ENCODE peak calls at places on chromosomes 16 and 17, in six cellular contexts. T, R, N, C, F and S are unnamed samples. For H3K4me1, the result is how much of the 10 kb centered on the place peaks cover.

GRCh38 chr17:33521784-33522183 is 228.7 kb upstream of the ASIC2 start:
- DNase-seq in F (no peak), R (no peak), C (no peak), N (no peak), T (no peak), S (no peak)

GRCh38 chr16:30660424-30661251 is 2.4 kb downstream of the FBRS start:
- DNase-seq in C (no peak), R (peak), T (no peak), N (peak), F (no peak), S (no peak)

GRCh38 chr17:38886643-38887010 is 16.8 kb downstream of the LASP1 start:
- DNase-seq in N (no peak), T (no peak), F (no peak), R (no peak), C (no peak), S (no peak)

GRCh38 chr16:25838724-25839186 is 147.0 kb downstream of the HS3ST4 start:
- DNase-seq in R (peak), C (no peak), N (peak), F (no peak), T (no peak), S (peak)

GRCh38 chr16:1152651-1153259 is at the start of gene CACNA1H:
- DNase-seq in C (peak), F (no peak), N (no peak), T (no peak), R (no peak), S (no peak)

GRCh38 chr16:65833171-65833871 is 533.2 kb upstream of the CDH5 start:
- DNase-seq in C (no peak), R (peak), T (no peak), N (peak), F (no peak), S (no peak)

GRCh38 chr17:59254742-59255141 is 34.4 kb downstream of the GDPD1 start:
- DNase-seq in N (no peak), C (no peak), R (no peak), F (no peak), T (no peak), S (no peak)

GRCh38 chr17:83133302-83134121 is 54.1 kb downstream of the METRNL start:
- DNase-seq in N (no peak), F (no peak), C (no peak), T (no peak), R (no peak), S (no peak)

GRCh38 chr17:55852734-55853133 is 101.9 kb downstream of the PCTP start:
- DNase-seq in N (no peak), F (no peak), C (no peak), T (no peak), R (no peak), S (no peak)

GRCh38 chr17:17580662-17581470 is 10.6 kb downstream of the PEMT start:
- DNase-seq in R (no peak), F (no peak), N (peak), C (no peak), T (no peak), S (no peak)

GRCh38 chr17:35890774-35891155 is 10.6 kb upstream of the CCL5 start:
- DNase-seq in C (no peak), R (no peak), N (no peak), T (peak), F (peak), S (no peak)

GRCh38 chr16:72974142-72974769 is 73.7 kb downstream of the ZFHX3 start:
- DNase-seq in C (no peak), T (no peak), F (peak), R (no peak), N (no peak), S (no peak)

GRCh38 chr16:84513111-84514065 is 8.9 kb upstream of the MEAK7 start:
- DNase-seq in T (no peak), N (peak), F (no peak), C (no peak), R (no peak), S (peak)

GRCh38 chr17:64262125-64262421 is 987 bp downstream of the TEX2 start:
- DNase-seq in T (no peak), C (no peak), N (no peak), F (no peak), R (no peak), S (no peak)

GRCh38 chr16:31569360-31569717 is 41.6 kb downstream of the AHSP start:
- DNase-seq in C (no peak), N (no peak), R (no peak), T (no peak), F (no peak), S (no peak)

GRCh38 chr17:55689672-55690071 is 33.0 kb downstream of the TMEM100 start:
- DNase-seq in F (no peak), R (no peak), C (no peak), T (no peak), N (no peak), S (no peak)

GRCh38 chr16:64412578-64413280 is 709.1 kb downstream of the CDH11 start:
- DNase-seq in N (peak), C (no peak), T (no peak), R (peak), F (no peak), S (no peak)

GRCh38 chr16:47578573-47578972 is 117.4 kb downstream of the PHKB start:
- DNase-seq in N (no peak), R (peak), F (no peak), C (no peak), T (no peak), S (no peak)

GRCh38 chr16:86261379-86261778 is 248.9 kb upstream of the FOXF1 start:
- DNase-seq in T (no peak), R (peak), C (no peak), F (no peak), N (peak), S (no peak)

GRCh38 chr17:42403150-42403549 is 14.9 kb upstream of the STAT3 start:
- DNase-seq in C (no peak), N (no peak), T (no peak), R (no peak), F (peak), S (no peak)

GRCh38 chr16:75565640-75566039 is 539 bp upstream of the GABARAPL2 start:
- DNase-seq in N (no peak), R (no peak), C (no peak), F (no peak), T (no peak), S (no peak)

GRCh38 chr16:24771779-24772157 is 42.3 kb downstream of the TNRC6A start:
- DNase-seq in N (peak), F (no peak), T (no peak), C (no peak), R (no peak), S (no peak)

GRCh38 chr17:79855331-79856124 is 16.3 kb upstream of the CBX4 start:
- DNase-seq in F (no peak), R (no peak), T (no peak), C (no peak), N (no peak), S (peak)

GRCh38 chr16:70460737-70461261 is 6.4 kb downstream of the FCSK start:
- DNase-seq in N (peak), R (no peak), C (no peak), F (no peak), T (no peak), S (no peak)

GRCh38 chr17:3475812-3476686 is at the start of gene ASPA:
- DNase-seq in R (peak), N (no peak), C (no peak), F (no peak), T (no peak), S (peak)

DNA sequence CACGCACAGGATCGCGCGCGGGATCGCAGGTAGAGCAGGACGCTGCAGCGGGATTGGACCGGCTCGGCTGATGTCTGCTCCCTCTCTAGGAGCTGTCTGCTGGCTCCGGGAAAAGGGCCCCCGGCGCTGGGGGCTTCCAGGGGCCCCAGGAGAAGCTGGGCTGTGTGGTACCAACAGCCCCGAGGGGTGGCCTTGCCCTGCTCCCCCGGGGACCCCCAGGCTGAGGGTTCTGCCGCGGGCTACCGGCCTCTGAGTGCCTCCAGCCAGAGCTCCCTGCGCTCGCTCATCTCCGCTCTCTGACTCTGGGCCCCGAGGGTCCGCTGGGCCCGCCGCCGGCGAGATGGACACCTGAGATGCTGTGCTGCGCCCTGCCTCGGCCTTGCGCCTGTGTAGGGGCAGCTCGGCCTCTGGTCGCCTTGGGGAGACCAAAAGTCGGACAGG is 1.4 kb upstream of the PAQR4 start:
- DNase-seq in C (no peak), R (no peak), F (no peak), N (no peak), T (no peak), S (no peak)
- H3K4me1 ChIP-seq in C (under half), R (half or more), F (half or more), N (half or more), T (under half), S (under half)

GRCh38 chr16:53041196-53041977 is 11.3 kb downstream of the CHD9NB start:
- DNase-seq in N (peak), C (peak), R (peak), T (no peak), F (peak), S (no peak)
- H3K27ac ChIP-seq in N (peak), C (peak), R (peak), T (peak), F (peak), S (no peak)

GRCh38 chr17:81960130-81960958 is 643 bp downstream of the NOTUM start:
- DNase-seq in R (no peak), F (no peak), N (no peak), T (no peak), C (no peak), S (no peak)

GRCh38 chr17:81961554-81962498 is 839 bp upstream of the NOTUM start:
- DNase-seq in N (no peak), F (no peak), T (no peak), C (no peak), R (no peak), S (no peak)

GRCh38 chr17:81959362-81960129 is 1.4 kb downstream of the NOTUM start:
- DNase-seq in N (peak), R (peak), F (peak), C (peak), T (peak), S (peak)

GRCh38 chr17:81962499-81963441 is 1.8 kb upstream of the NOTUM start:
- DNase-seq in F (no peak), C (no peak), R (no peak), N (no peak), T (no peak), S (no peak)

DNA sequence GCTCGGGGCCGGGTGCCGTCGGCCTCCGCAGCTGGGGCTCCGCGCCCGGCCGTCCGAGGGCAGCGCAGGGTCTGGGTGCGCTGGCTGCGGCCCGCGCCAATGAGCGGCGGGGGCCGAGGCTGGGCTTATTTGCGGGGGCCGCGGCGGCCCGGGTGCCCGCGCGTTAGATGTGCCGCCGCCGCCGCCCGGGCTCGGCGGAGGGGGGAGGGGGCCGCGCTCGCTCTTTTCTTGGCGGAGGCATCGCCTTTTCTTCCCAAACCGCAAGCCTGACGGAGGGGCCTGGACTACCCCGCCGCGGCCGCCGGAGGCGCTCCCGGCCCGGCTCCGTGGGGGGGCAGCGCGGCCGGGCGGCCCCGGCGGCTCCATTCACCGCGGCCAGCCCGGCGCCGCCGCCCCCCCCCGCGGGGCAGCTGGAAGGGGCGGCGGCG is at the start of gene NOTUM:
- DNase-seq in F (no peak), R (no peak), N (peak), C (no peak), T (no peak), S (peak)
- H3K4me3 ChIP-seq in F (peak), R (no peak), N (peak), C (peak), T (peak), S (peak)

GRCh38 chr17:6496636-6497441 is 52.6 kb downstream of the PIMREG start:
- DNase-seq in F (no peak), T (no peak), N (no peak), C (no peak), R (no peak), S (no peak)
- H3K4me1 ChIP-seq in F (under half), T (under half), N (under half), C (under half), R (under half), S (under half)

DNA sequence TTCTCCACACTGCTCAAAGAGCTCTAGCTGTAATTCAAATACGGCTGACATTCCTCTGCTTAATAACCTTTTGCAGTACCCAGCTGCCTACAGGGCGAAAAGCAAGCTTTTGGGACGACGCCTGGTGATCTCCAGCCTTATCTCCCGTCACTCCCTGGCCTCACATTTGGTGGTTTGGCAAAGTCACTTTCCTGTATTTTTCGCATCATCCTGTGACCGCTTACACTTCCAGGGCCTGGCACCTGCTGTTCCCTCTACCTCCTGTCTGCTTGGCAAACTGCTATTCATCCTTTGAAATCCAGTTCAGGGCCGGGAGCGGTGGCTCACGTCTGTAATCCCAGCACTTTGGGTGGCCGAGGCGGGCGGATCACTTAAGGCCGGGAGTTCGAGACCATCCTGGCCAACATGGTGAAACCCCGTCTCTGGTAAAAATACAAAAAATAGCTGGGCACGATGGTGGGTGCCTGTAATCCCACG is 2.7 kb upstream of the BHLHA9 start:
- DNase-seq in N (no peak), F (peak), C (no peak), R (no peak), T (no peak), S (no peak)
- H3K27ac ChIP-seq in N (no peak), F (peak), C (peak), R (no peak), T (peak), S (peak)

GRCh38 chr16:57696240-57696639 is 1.6 kb downstream of the DRC7 start:
- DNase-seq in N (no peak), T (no peak), R (no peak), C (no peak), F (no peak), S (no peak)

GRCh38 chr16:57694191-57694555 is 433 bp upstream of the DRC7 start:
- DNase-seq in C (no peak), F (peak), N (no peak), R (no peak), T (no peak), S (no peak)

GRCh38 chr16:57693539-57693938 is 1.1 kb upstream of the DRC7 start:
- DNase-seq in R (no peak), T (no peak), N (no peak), F (no peak), C (no peak), S (no peak)

GRCh38 chr16:57694556-57695377 is at the start of gene DRC7:
- DNase-seq in R (peak), F (peak), C (no peak), N (peak), T (peak), S (no peak)

GRCh38 chr16:57695378-57696054 is 910 bp downstream of the DRC7 start:
- DNase-seq in F (no peak), R (no peak), C (no peak), N (no peak), T (no peak), S (no peak)
- H3K4me3 ChIP-seq in F (no peak), R (no peak), C (no peak), N (no peak), T (no peak), S (no peak)

DNA sequence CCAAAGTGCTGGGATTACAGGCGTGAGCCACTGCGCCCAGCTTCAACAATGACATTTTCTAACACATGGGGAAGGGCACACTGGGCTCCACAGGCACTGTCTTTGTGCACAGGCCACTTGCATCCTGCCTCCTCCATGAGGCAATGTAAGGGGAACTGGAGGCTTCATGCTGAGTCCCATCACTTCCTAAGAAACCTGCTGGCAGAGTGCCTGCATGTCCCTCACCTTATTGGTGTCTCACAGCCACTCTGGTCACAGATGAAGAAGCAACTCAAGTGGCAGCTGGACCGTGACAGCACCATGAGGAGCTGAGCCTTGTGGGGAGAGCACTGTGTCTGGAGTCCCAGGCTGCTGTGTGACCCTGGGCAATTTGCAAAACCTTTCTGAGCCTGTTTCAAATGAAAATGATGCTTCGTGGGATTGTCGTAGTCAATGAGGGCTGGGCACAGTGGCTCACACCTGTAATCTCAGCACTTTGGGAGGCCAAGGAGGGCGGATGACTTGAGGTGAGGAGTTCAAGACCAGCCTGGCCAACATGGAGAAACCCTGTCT is 19.5 kb downstream of the ANKRD40 start:
- DNase-seq in F (no peak), R (no peak), T (no peak), N (no peak), C (no peak), S (no peak)
- H3K4me1 ChIP-seq in F (half or more), R (under half), T (under half), N (half or more), C (under half), S (under half)

DNA sequence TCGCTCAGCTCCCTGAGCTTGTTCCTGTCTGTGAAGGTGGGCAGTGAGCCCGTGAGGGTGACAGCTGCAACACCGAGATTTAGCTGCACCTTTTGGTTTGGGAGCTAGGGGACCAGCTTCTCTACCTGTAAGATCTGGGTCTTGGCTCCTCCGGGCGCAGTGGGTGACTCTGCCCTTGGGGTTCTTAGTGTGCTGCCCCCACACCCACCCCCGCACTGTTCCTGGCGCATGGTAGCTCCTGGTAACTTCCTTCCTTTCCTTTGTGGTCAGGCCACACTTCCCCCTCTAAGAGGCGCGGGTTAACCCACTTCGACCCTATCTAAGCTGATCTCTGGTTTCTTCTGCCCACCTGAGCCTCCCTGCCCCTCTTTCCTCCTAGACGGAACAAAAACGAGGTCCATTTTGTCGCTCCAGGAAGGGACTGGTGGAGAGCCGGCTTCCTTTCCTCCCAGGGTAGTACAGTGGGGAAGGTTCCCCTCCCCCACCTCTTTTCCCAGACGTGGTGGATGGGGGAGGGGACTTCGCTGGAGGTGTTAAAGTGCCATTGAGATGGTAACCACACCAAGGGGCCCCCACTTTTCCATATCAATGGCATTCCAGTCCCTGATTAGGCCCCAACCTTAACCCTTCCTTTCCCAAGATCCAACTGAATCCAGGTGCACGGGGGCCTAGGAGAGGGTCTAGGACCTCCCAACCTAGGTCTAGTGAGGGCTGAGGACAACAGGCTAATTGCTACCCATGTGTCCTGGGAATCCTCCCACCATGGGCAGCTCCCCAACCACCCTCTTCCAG is 4.6 kb upstream of the CLDN9 start:
- DNase-seq in F (no peak), T (peak), N (no peak), R (no peak), C (no peak), S (no peak)
- H3K27ac ChIP-seq in F (peak), T (peak), N (no peak), R (no peak), C (no peak), S (no peak)

GRCh38 chr16:77761204-77761603 is 27.2 kb upstream of the VAT1L start:
- DNase-seq in N (no peak), T (no peak), C (no peak), F (no peak), R (no peak), S (no peak)
- H3K4me3 ChIP-seq in N (no peak), T (no peak), C (no peak), F (no peak), R (no peak), S (no peak)